ENCODE peak calls at places on chromosomes 13 and 19, in eight cellular contexts. P, C, T, D, L, H, F and A are unnamed samples.

GRCh38 chr19:17405250-17406038 is at the start of gene BST2:
- DNase-seq in P (peak), F (peak), L (no peak), T (peak), H (peak), D (no peak), C (peak), A (peak)

GRCh38 chr13:105972811-105973590 is 562.5 kb downstream of the EFNB2 start:
- DNase-seq in D (no peak), T (no peak), P (peak), F (no peak), H (no peak), L (no peak), C (no peak), A (no peak)

GRCh38 chr19:21028969-21029268 is 8.5 kb downstream of the ZNF430 start:
- DNase-seq in P (no peak), T (no peak), D (no peak), L (no peak), C (no peak), F (no peak), H (no peak), A (no peak)

GRCh38 chr13:51324714-51325440 is 14.6 kb upstream of the SERPINE3 start:
- DNase-seq in D (no peak), H (no peak), F (no peak), P (no peak), L (peak), T (no peak), C (no peak), A (no peak)

GRCh38 chr19:16366433-16367268 is 42.0 kb downstream of the KLF2 start:
- DNase-seq in D (no peak), P (no peak), T (no peak), C (no peak), F (peak), H (no peak), L (no peak), A (no peak)

GRCh38 chr13:51714663-51715168 is 89.2 kb downstream of the DHRS12 start:
- DNase-seq in T (no peak), P (peak), L (no peak), D (peak), F (peak), H (no peak), C (peak), A (no peak)

GRCh38 chr13:79749985-79750551 is 269.1 kb downstream of the NDFIP2 start:
- DNase-seq in L (no peak), H (peak), C (peak), F (no peak), P (peak), D (peak), T (peak), A (no peak)

GRCh38 chr13:55038230-55038629 is 2009.6 kb downstream of the OLFM4 start:
- DNase-seq in L (no peak), C (no peak), P (no peak), T (no peak), F (no peak), H (no peak), D (no peak), A (no peak)

GRCh38 chr19:45574526-45574925 is 10.1 kb downstream of the OPA3 start:
- DNase-seq in H (no peak), F (no peak), C (no peak), L (no peak), P (no peak), D (no peak), T (no peak), A (no peak)

GRCh38 chr19:4807188-4807587 is 15.7 kb downstream of the FEM1A start:
- DNase-seq in F (no peak), P (no peak), H (peak), L (no peak), C (no peak), D (no peak), T (no peak), A (peak)

GRCh38 chr19:29492761-29493160 is 33.0 kb upstream of the VSTM2B start:
- DNase-seq in L (no peak), H (no peak), T (no peak), C (no peak), D (no peak), F (no peak), P (peak), A (peak)

GRCh38 chr13:38530492-38530891 is 156.4 kb upstream of the FREM2 start:
- DNase-seq in H (no peak), L (no peak), P (peak), D (no peak), C (no peak), T (no peak), F (peak), A (no peak)

GRCh38 chr13:78121459-78122348 is 203.1 kb upstream of the EDNRB start:
- DNase-seq in F (peak), H (no peak), C (no peak), T (no peak), D (no peak), P (peak), L (peak), A (no peak)

GRCh38 chr19:10295847-10296591 is 6.3 kb downstream of the ICAM5 start:
- DNase-seq in H (no peak), P (no peak), F (no peak), L (no peak), C (no peak), D (no peak), T (no peak), A (no peak)

GRCh38 chr13:39676315-39676876 is 20.9 kb downstream of the COG6 start:
- DNase-seq in F (peak), P (peak), L (peak), T (no peak), H (no peak), D (no peak), C (peak), A (no peak)

GRCh38 chr13:114230117-114230516 is 4.6 kb upstream of the CDC16 start:
- DNase-seq in T (no peak), P (peak), C (no peak), D (no peak), H (no peak), L (no peak), F (no peak), A (no peak)

GRCh38 chr19:13260883-13261653 is 110.9 kb downstream of the IER2 start:
- DNase-seq in P (peak), T (peak), F (peak), L (no peak), D (peak), C (no peak), H (no peak), A (no peak)

GRCh38 chr19:45613926-45614725 is 12.1 kb upstream of the GPR4 start:
- DNase-seq in L (no peak), F (peak), P (peak), H (no peak), C (peak), T (no peak), D (peak), A (no peak)

GRCh38 chr13:40666905-40667621 is 622 bp upstream of the FOXO1 start:
- DNase-seq in H (peak), C (no peak), P (no peak), D (no peak), L (no peak), F (no peak), T (peak), A (no peak)

GRCh38 chr19:39557791-39558622 is 18.0 kb upstream of the EID2 start:
- DNase-seq in H (no peak), C (no peak), F (peak), P (no peak), D (no peak), T (no peak), L (no peak), A (no peak)

GRCh38 chr13:45341799-45342584 is 1.0 kb upstream of the TPT1 start:
- DNase-seq in F (no peak), C (no peak), T (peak), D (no peak), H (peak), P (peak), L (no peak), A (no peak)

GRCh38 chr13:45335397-45336024 is 5.5 kb downstream of the TPT1 start:
- DNase-seq in T (no peak), C (no peak), H (no peak), P (no peak), D (no peak), F (no peak), L (no peak), A (no peak)